ENCODE peak calls at places on chromosomes 12 and 14, in four cellular contexts. One of them, this sample, is unnamed.

GRCh38 chr14:73428354-73428824 is 30.0 kb downstream of the NUMB start:
- DNase-seq in GM12878: no peak
- DNase-seq in K562: no peak
- DNase-seq in H1: no peak
- DNase-seq in this sample: peak; percentile 72

GRCh38 chr12:24933694-24934407 is 15.1 kb downstream of the BCAT1 start:
- DNase-seq in H1: no peak
- DNase-seq in GM12878: no peak
- DNase-seq in K562: no peak
- DNase-seq in this sample: no peak

GRCh38 chr12:49730568-49731101 is 10.7 kb upstream of the TMBIM6 start:
- DNase-seq in H1: no peak
- DNase-seq in K562: peak; percentile 36
- DNase-seq in GM12878: no peak
- DNase-seq in this sample: no peak

GRCh38 chr12:52903285-52903854 is 1.5 kb downstream of the KRT8 start:
- DNase-seq in GM12878: no peak
- DNase-seq in H1: peak; percentile 61
- DNase-seq in K562: peak; percentile 91
- DNase-seq in this sample: peak; percentile 69

GRCh38 chr14:90513151-90514014 is 116.6 kb downstream of the CALM1 start:
- DNase-seq in K562: no peak
- DNase-seq in H1: no peak
- DNase-seq in GM12878: no peak
- DNase-seq in this sample: peak; percentile 93

GRCh38 chr14:72850360-72850759 is 43.5 kb downstream of the DPF3 start:
- DNase-seq in H1: no peak
- DNase-seq in GM12878: no peak
- DNase-seq in K562: no peak
- DNase-seq in this sample: peak; percentile 12

GRCh38 chr14:92867246-92867925 is 55.6 kb upstream of the CHGA start:
- DNase-seq in K562: no peak
- DNase-seq in GM12878: no peak
- DNase-seq in H1: no peak
- DNase-seq in this sample: no peak

GRCh38 chr14:90444077-90444696 is 47.4 kb downstream of the CALM1 start:
- DNase-seq in K562: no peak
- DNase-seq in H1: no peak
- DNase-seq in GM12878: no peak
- DNase-seq in this sample: peak; percentile 37

GRCh38 chr12:100919116-100919515 is 124.5 kb downstream of the ANO4 start:
- DNase-seq in K562: no peak
- DNase-seq in H1: no peak
- DNase-seq in GM12878: no peak
- DNase-seq in this sample: no peak

GRCh38 chr14:24274101-24274543 is 2.7 kb upstream of the RABGGTA start:
- DNase-seq in K562: no peak
- DNase-seq in H1: no peak
- DNase-seq in GM12878: peak; percentile 93
- DNase-seq in this sample: no peak

GRCh38 chr12:26633591-26634210 is 199.3 kb downstream of the ITPR2 start:
- DNase-seq in H1: no peak
- DNase-seq in K562: no peak
- DNase-seq in GM12878: no peak
- DNase-seq in this sample: peak; percentile 47

GRCh38 chr12:3685813-3686212 is 67.1 kb downstream of the CRACR2A start:
- DNase-seq in H1: no peak
- DNase-seq in K562: no peak
- DNase-seq in GM12878: no peak
- DNase-seq in this sample: no peak
- TF ChIP-seq HDAC6 in H1: no peak
- TF ChIP-seq HDAC6 in K562: no peak
- TF ChIP-seq HDAC6 in GM12878: no peak
- TF ChIP-seq HDAC6 in this sample: no peak

GRCh38 chr14:34436118-34436905 is 25.7 kb downstream of the SPTSSA start:
- DNase-seq in K562: no peak
- DNase-seq in GM12878: no peak
- DNase-seq in H1: no peak
- DNase-seq in this sample: peak; percentile 55
- TF ChIP-seq HDAC6 in K562: no peak
- TF ChIP-seq HDAC6 in GM12878: no peak
- TF ChIP-seq HDAC6 in H1: no peak
- TF ChIP-seq HDAC6 in this sample: no peak

DNA sequence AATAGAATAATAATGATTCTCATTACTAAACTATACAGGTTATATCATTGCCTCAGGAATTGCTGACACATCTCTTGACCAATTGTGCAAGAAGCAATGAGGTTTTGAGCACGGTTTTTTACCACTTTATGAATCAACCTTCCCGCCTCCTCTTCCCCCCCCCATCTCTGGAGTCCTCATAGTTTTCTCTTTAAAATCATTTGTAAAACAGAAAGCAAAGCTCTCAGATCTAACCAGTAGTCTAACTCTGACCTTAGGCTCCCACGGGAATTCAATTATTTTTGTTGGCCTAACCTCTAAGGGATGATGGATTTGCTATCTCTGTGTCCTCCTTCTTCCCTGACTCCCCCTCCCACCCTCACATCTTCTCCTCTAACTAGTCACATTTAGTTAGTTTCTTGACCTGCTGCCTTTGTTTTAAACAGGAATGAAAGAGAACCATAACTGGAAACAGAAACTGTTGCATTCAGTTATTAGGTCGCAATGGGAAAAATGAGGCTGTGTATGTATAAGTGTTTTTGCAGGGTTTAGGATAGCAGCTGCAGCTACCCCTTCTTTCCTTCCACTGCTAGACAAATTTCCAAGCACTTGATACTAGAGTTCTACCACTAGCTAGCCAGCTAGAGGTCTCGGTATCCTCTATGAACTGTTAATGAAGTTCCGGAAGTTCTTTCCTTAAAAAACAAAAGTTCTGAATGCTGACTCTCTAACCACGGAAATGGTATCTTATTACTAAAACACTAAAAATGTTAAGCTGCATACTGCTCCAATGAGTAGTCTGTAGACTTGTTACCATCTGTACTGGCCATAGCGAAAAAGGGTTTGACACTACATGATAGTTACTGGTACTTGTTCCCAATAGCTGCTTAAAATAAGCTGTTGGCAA is 65.4 kb downstream of the TAOK3 start:
- DNase-seq in GM12878: peak; percentile 69
- DNase-seq in K562: no peak
- DNase-seq in H1: no peak
- DNase-seq in this sample: no peak
- TF ChIP-seq HDAC6 in GM12878: no peak
- TF ChIP-seq HDAC6 in K562: no peak
- TF ChIP-seq HDAC6 in H1: no peak
- TF ChIP-seq HDAC6 in this sample: no peak

GRCh38 chr12:111445311-111446043 is 39.8 kb downstream of the SH2B3 start:
- DNase-seq in H1: no peak
- DNase-seq in K562: no peak
- DNase-seq in GM12878: no peak
- DNase-seq in this sample: no peak
- TF ChIP-seq HDAC6 in H1: no peak
- TF ChIP-seq HDAC6 in K562: no peak
- TF ChIP-seq HDAC6 in GM12878: no peak
- TF ChIP-seq HDAC6 in this sample: no peak

DNA sequence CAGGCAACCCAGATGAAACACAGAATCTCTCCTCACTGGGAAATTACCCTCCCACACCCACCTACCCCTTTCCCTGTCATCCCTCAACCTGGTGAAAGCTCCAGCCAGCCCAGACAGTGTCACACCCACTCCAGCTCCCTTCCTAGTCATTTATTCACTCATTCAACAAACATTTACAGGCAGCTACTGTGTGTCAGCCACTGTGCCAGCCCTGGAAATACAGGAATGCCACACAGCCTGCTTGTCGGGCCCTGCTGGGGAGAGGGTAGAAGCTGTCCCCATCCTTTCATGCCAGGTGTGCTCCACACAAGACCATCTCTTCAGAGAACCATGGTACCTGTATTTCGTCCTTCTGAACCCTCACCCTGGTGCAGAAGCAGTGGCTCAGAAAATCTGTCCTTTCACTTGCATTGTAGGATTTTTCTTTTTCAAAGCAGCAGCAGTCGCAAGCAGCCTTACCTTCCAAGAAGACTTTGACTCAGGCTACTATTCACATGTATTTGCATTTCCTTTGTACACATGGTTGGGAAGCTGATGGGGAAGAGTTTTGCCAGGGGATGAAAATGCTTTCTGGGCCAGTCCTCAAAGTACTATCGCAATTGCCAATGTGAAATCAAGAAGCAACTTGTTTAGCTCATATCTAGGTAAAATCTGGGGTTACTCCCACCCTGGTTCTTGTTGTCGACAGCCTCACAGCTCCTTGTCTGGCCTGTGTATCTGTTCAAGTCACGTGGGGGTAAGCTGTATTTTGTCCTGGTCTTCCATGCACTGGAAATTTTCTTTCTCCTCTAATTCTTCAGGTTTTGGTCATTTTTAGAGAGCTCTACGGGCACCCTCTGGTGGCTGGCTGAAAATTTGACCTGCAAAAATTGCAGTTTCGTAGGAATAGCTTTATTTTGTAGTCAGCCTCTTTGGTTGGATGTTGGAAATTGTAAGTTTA is 147.4 kb upstream of the EGLN3 start:
- DNase-seq in H1: no peak
- DNase-seq in K562: peak; percentile 52
- DNase-seq in GM12878: peak; percentile 36
- DNase-seq in this sample: peak; percentile 68
- TF ChIP-seq HDAC6 in H1: no peak
- TF ChIP-seq HDAC6 in K562: no peak
- TF ChIP-seq HDAC6 in GM12878: no peak
- TF ChIP-seq HDAC6 in this sample: no peak